ENCODE peak calls at places on chromosome 3, in seven cellular contexts. L, F, J, Y, T, N and B are unnamed samples.

GRCh38 chr3:43686333-43686699 is 4.4 kb upstream of the ABHD5 start:
- DNase-seq in L (no peak), F (no peak), J (no peak), Y (no peak), T (no peak), N (no peak), B (no peak)

GRCh38 chr3:124928333-124929202 is 6.0 kb downstream of the MUC13 start:
- DNase-seq in L (peak), F (peak), J (no peak), Y (peak), T (no peak), N (peak), B (peak)

GRCh38 chr3:166425900-166426611 is 588.8 kb upstream of the BCHE start:
- DNase-seq in L (no peak), F (no peak), J (no peak), Y (no peak), T (no peak), N (peak), B (peak)

GRCh38 chr3:32374788-32375595 is 16.7 kb upstream of the CMTM7 start:
- DNase-seq in L (no peak), F (peak), J (no peak), Y (peak), T (peak), N (peak), B (peak)

GRCh38 chr3:176974303-176974702 is 223.0 kb downstream of the TBL1XR1 start:
- DNase-seq in L (no peak), F (no peak), J (no peak), Y (no peak), T (no peak), N (no peak), B (no peak)

GRCh38 chr3:184176377-184177330 is 2.0 kb downstream of the AP2M1 start:
- DNase-seq in L (peak), F (peak), J (peak), Y (peak), T (peak), N (peak), B (peak)

GRCh38 chr3:107508331-107508730 is 14.4 kb upstream of the BBX start:
- DNase-seq in L (no peak), F (no peak), J (no peak), Y (no peak), T (no peak), N (no peak), B (no peak)

GRCh38 chr3:183210341-183210740 is 42.7 kb upstream of the B3GNT5 start:
- DNase-seq in L (no peak), F (no peak), J (no peak), Y (no peak), T (no peak), N (no peak), B (no peak)

GRCh38 chr3:174488527-174488926 is 370.6 kb upstream of the NAALADL2 start:
- DNase-seq in L (no peak), F (no peak), J (no peak), Y (peak), T (no peak), N (no peak), B (no peak)

GRCh38 chr3:64290864-64291263 is 65.6 kb upstream of the PRICKLE2 start:
- DNase-seq in L (no peak), F (no peak), J (no peak), Y (no peak), T (no peak), N (no peak), B (no peak)

GRCh38 chr3:126340943-126341754 is 16.1 kb downstream of the KLF15 start:
- DNase-seq in L (peak), F (peak), J (peak), Y (no peak), T (no peak), N (no peak), B (no peak)

GRCh38 chr3:13770390-13771169 is 109.3 kb downstream of the WNT7A start:
- DNase-seq in L (no peak), F (no peak), J (peak), Y (no peak), T (no peak), N (no peak), B (no peak)

GRCh38 chr3:193794002-193794835 is 201.2 kb downstream of the OPA1 start:
- DNase-seq in L (no peak), F (no peak), J (no peak), Y (no peak), T (no peak), N (no peak), B (no peak)

GRCh38 chr3:172249039-172249438 is 199.2 kb downstream of the GHSR start:
- DNase-seq in L (no peak), F (no peak), J (no peak), Y (peak), T (no peak), N (no peak), B (no peak)

GRCh38 chr3:53525765-53526761 is 31.7 kb downstream of the CACNA1D start:
- DNase-seq in L (no peak), F (no peak), J (no peak), Y (no peak), T (no peak), N (no peak), B (no peak)

GRCh38 chr3:26281284-26281977 is 341.1 kb upstream of the LRRC3B start:
- DNase-seq in L (no peak), F (peak), J (no peak), Y (no peak), T (no peak), N (no peak), B (no peak)

GRCh38 chr3:183400352-183400751 is 28.1 kb downstream of the MCF2L2 start:
- DNase-seq in L (no peak), F (no peak), J (no peak), Y (no peak), T (no peak), N (peak), B (peak)

GRCh38 chr3:169604568-169604967 is 58.9 kb downstream of the MECOM start:
- DNase-seq in L (no peak), F (no peak), J (no peak), Y (no peak), T (no peak), N (peak), B (peak)

GRCh38 chr3:49076627-49077026 is 17.2 kb downstream of the QRICH1 start:
- DNase-seq in L (no peak), F (no peak), J (no peak), Y (no peak), T (no peak), N (no peak), B (no peak)

GRCh38 chr3:5013021-5013906 is 34.0 kb downstream of the BHLHE40 start:
- DNase-seq in L (no peak), F (no peak), J (peak), Y (peak), T (no peak), N (no peak), B (no peak)

GRCh38 chr3:127744875-127745274 is 72.1 kb downstream of the ABTB1 start:
- DNase-seq in L (no peak), F (no peak), J (no peak), Y (no peak), T (no peak), N (no peak), B (peak)

GRCh38 chr3:169846458-169847193 is 23.1 kb downstream of the LRRC31 start:
- DNase-seq in L (no peak), F (no peak), J (no peak), Y (peak), T (no peak), N (no peak), B (no peak)

GRCh38 chr3:42387802-42388651 is 22.4 kb downstream of the LYZL4 start:
- DNase-seq in L (no peak), F (no peak), J (no peak), Y (no peak), T (no peak), N (no peak), B (no peak)

GRCh38 chr3:196322-197153 is at the start of gene CHL1:
- DNase-seq in L (no peak), F (no peak), J (no peak), Y (no peak), T (no peak), N (peak), B (peak)

GRCh38 chr3:116905805-116906204 is 196.2 kb downstream of the TUSC7 start:
- DNase-seq in L (no peak), F (no peak), J (no peak), Y (no peak), T (no peak), N (no peak), B (no peak)

GRCh38 chr3:55690746-55691540 is 203.8 kb upstream of the WNT5A start:
- DNase-seq in L (no peak), F (no peak), J (no peak), Y (no peak), T (peak), N (peak), B (peak)

GRCh38 chr3:172362583-172362982 is 85.7 kb downstream of the GHSR start:
- DNase-seq in L (no peak), F (no peak), J (no peak), Y (no peak), T (no peak), N (no peak), B (no peak)

GRCh38 chr3:58049143-58049785 is 41.0 kb downstream of the FLNB start:
- DNase-seq in L (peak), F (peak), J (no peak), Y (peak), T (no peak), N (peak), B (peak)

GRCh38 chr3:73225161-73225861 is 163.9 kb downstream of the EBLN2 start:
- DNase-seq in L (no peak), F (no peak), J (no peak), Y (no peak), T (no peak), N (peak), B (no peak)

GRCh38 chr3:11140054-11140712 is 14.1 kb upstream of the HRH1 start:
- DNase-seq in L (no peak), F (no peak), J (peak), Y (no peak), T (no peak), N (no peak), B (no peak)

GRCh38 chr3:4597204-4597985 is 104.2 kb downstream of the ITPR1 start:
- DNase-seq in L (no peak), F (no peak), J (no peak), Y (no peak), T (no peak), N (no peak), B (no peak)

GRCh38 chr3:1677576-1678164 is 421.0 kb upstream of the CNTN4 start:
- DNase-seq in L (no peak), F (no peak), J (no peak), Y (no peak), T (no peak), N (peak), B (peak)

GRCh38 chr3:152256829-152257228 is 11.9 kb upstream of the MBNL1 start:
- DNase-seq in L (no peak), F (no peak), J (no peak), Y (no peak), T (no peak), N (no peak), B (no peak)

GRCh38 chr3:102068327-102068726 is 219.0 kb downstream of the NFKBIZ start:
- DNase-seq in L (no peak), F (no peak), J (no peak), Y (no peak), T (no peak), N (no peak), B (no peak)

GRCh38 chr3:128011140-128011539 is 41.1 kb upstream of the SEC61A1 start:
- DNase-seq in L (peak), F (peak), J (no peak), Y (peak), T (no peak), N (peak), B (peak)

GRCh38 chr3:80788914-80789313 is 972.5 kb downstream of the GBE1 start:
- DNase-seq in L (no peak), F (no peak), J (no peak), Y (no peak), T (no peak), N (no peak), B (no peak)

GRCh38 chr3:99875573-99875924 is 57.9 kb downstream of the CMSS1 start:
- DNase-seq in L (no peak), F (no peak), J (no peak), Y (peak), T (no peak), N (peak), B (peak)